ENCODE peak calls at places on chromosome 15, in nine cellular contexts. H, J, D, K, C, A, U, I and R are unnamed samples.

GRCh38 chr15:67369359-67369758 is 114.8 kb downstream of the IQCH start:
- DNase-seq in J (no peak), K (no peak), I (no peak), A (no peak), C (no peak), D (no peak), U (no peak), H (no peak), R (no peak)

GRCh38 chr15:26729581-26729980 is 43.3 kb downstream of the GABRB3 start:
- DNase-seq in K (no peak), I (no peak), A (no peak), C (no peak), D (no peak), H (no peak), J (no peak), U (no peak), R (no peak)

GRCh38 chr15:42619641-42620371 is 44.4 kb downstream of the STARD9 start:
- DNase-seq in I (no peak), A (no peak), K (no peak), U (no peak), C (no peak), J (peak), H (no peak), D (no peak), R (peak)

GRCh38 chr15:35507932-35508638 is 37.9 kb downstream of the DPH6 start:
- DNase-seq in K (no peak), H (no peak), I (no peak), C (no peak), D (no peak), J (peak), U (no peak), A (no peak), R (no peak)

GRCh38 chr15:32698773-32699390 is 18.9 kb upstream of the GREM1 start:
- DNase-seq in D (peak), I (no peak), U (no peak), K (no peak), A (no peak), J (no peak), H (no peak), C (no peak), R (no peak)

GRCh38 chr15:68352401-68353062 is 75.0 kb downstream of the FEM1B start:
- DNase-seq in I (peak), K (no peak), U (peak), D (peak), J (no peak), H (peak), A (no peak), C (no peak), R (peak)

GRCh38 chr15:67521770-67522568 is 1.0 kb downstream of the C15orf61 start:
- DNase-seq in K (no peak), C (no peak), D (peak), U (no peak), I (no peak), J (peak), A (no peak), H (no peak), R (no peak)

GRCh38 chr15:101565377-101565776 is 75.9 kb upstream of the PCSK6 start:
- DNase-seq in H (no peak), U (no peak), D (no peak), A (no peak), I (no peak), K (no peak), C (no peak), J (no peak), R (no peak)

GRCh38 chr15:92142242-92143232 is 251.1 kb upstream of the ST8SIA2 start:
- DNase-seq in U (no peak), J (no peak), K (no peak), A (no peak), I (no peak), H (no peak), D (peak), C (no peak), R (no peak)

GRCh38 chr15:57566840-57567239 is 24.9 kb upstream of the MYZAP start:
- DNase-seq in K (no peak), C (no peak), D (no peak), A (no peak), U (no peak), I (no peak), H (peak), J (no peak), R (no peak)

GRCh38 chr15:66145242-66146182 is 108.0 kb downstream of the MEGF11 start:
- DNase-seq in J (no peak), I (no peak), U (no peak), C (no peak), A (no peak), H (peak), D (peak), K (no peak), R (no peak)

GRCh38 chr15:40952901-40953712 is at the start of gene CHAC1:
- DNase-seq in H (peak), C (peak), A (peak), J (peak), K (peak), U (peak), D (peak), I (peak), R (peak)

GRCh38 chr15:37081985-37082384 is 18.4 kb downstream of the MEIS2 start:
- DNase-seq in J (no peak), C (no peak), H (no peak), A (no peak), D (peak), K (no peak), U (no peak), I (no peak), R (no peak)

GRCh38 chr15:56128081-56128480 is 115.6 kb downstream of the RFX7 start:
- DNase-seq in J (no peak), A (no peak), D (peak), I (no peak), H (no peak), C (no peak), U (no peak), K (no peak), R (no peak)

GRCh38 chr15:73677146-73677607 is 7.0 kb upstream of the CD276 start:
- DNase-seq in H (peak), C (peak), A (peak), I (peak), D (peak), J (peak), U (peak), K (no peak), R (peak)

GRCh38 chr15:75636026-75636425 is 4.0 kb downstream of the IMP3 start:
- DNase-seq in A (no peak), H (no peak), J (no peak), D (no peak), K (no peak), I (no peak), C (no peak), U (no peak), R (no peak)

GRCh38 chr15:73956276-73957086 is 30.2 kb downstream of the LOXL1 start:
- DNase-seq in D (peak), C (no peak), U (no peak), I (no peak), J (no peak), H (peak), A (peak), K (no peak), R (no peak)

GRCh38 chr15:74215958-74216357 is 13.4 kb upstream of the STRA6 start:
- DNase-seq in A (no peak), J (no peak), D (peak), C (no peak), H (no peak), U (no peak), K (no peak), I (no peak), R (no peak)

GRCh38 chr15:40238927-40239591 is at the start of gene PAK6:
- DNase-seq in J (peak), I (no peak), C (no peak), A (peak), K (no peak), U (peak), D (peak), H (peak), R (peak)

GRCh38 chr15:98809273-98809672 is 160.9 kb downstream of the IGF1R start:
- DNase-seq in K (no peak), J (no peak), H (no peak), D (no peak), C (no peak), A (no peak), U (no peak), I (no peak), R (no peak)

GRCh38 chr15:81642451-81642990 is 268.5 kb upstream of the TMC3 start:
- DNase-seq in U (no peak), D (peak), J (no peak), H (peak), I (no peak), K (no peak), C (no peak), A (no peak), R (no peak)

GRCh38 chr15:84929795-84930371 is 45.4 kb downstream of the SLC28A1 start:
- DNase-seq in I (no peak), D (peak), A (peak), J (no peak), C (no peak), U (no peak), H (peak), K (no peak), R (no peak)

GRCh38 chr15:93314245-93314644 is 225.2 kb upstream of the RGMA start:
- DNase-seq in A (no peak), I (no peak), K (no peak), U (no peak), D (no peak), H (no peak), J (no peak), C (no peak), R (no peak)

GRCh38 chr15:63191895-63192603 is 2.6 kb downstream of the RAB8B start:
- DNase-seq in J (no peak), A (no peak), K (peak), D (no peak), H (no peak), I (no peak), U (peak), C (no peak), R (peak)

GRCh38 chr15:33852094-33852493 is 116.2 kb upstream of the CHRM5 start:
- DNase-seq in D (peak), K (no peak), H (no peak), J (no peak), I (no peak), C (no peak), A (no peak), U (no peak), R (no peak)

GRCh38 chr15:74937602-74938371 is at the start of gene COX5A:
- DNase-seq in D (peak), C (peak), U (peak), K (peak), H (peak), J (peak), I (peak), A (peak), R (peak)

GRCh38 chr15:98583758-98584157 is 64.6 kb upstream of the IGF1R start:
- DNase-seq in H (no peak), I (no peak), J (no peak), C (no peak), D (no peak), U (no peak), K (no peak), A (no peak), R (no peak)

GRCh38 chr15:32033186-32033890 is 3.0 kb downstream of the CHRNA7 start:
- DNase-seq in A (no peak), U (no peak), J (no peak), C (no peak), I (no peak), K (no peak), D (no peak), H (no peak), R (no peak)

GRCh38 chr15:96687388-96688107 is 357.0 kb downstream of the NR2F2 start:
- DNase-seq in H (no peak), C (no peak), I (no peak), D (no peak), K (no peak), J (no peak), U (no peak), A (no peak), R (no peak)